ENCODE peak calls at places on chromosome 21, in ten cellular contexts. O, L, I, P, Z, C, F, B, E and Y are unnamed samples.

GRCh38 chr21:26041441-26042180 is 129.0 kb downstream of the APP start:
- DNase-seq in E (no peak), L (peak; percentile 30), Z (peak; percentile 18), F (peak; percentile 92), I (peak; percentile 25), C (no peak), O (no peak), B (no peak), P (no peak), Y (no peak)

GRCh38 chr21:39106881-39107462 is 76.3 kb downstream of the PSMG1 start:
- DNase-seq in P (no peak), E (no peak), O (no peak), F (no peak), L (no peak), B (no peak), C (no peak), Z (no peak), I (no peak), Y (no peak)

GRCh38 chr21:35843911-35844667 is 216.2 kb downstream of the SETD4 start:
- DNase-seq in F (no peak), L (peak; percentile 31), O (no peak), Z (no peak), I (no peak), E (no peak), C (no peak), B (no peak), P (no peak), Y (no peak)

GRCh38 chr21:39345440-39345839 is 3.4 kb downstream of the HMGN1 start:
- DNase-seq in L (no peak), Z (no peak), E (no peak), F (no peak), I (no peak), O (no peak), P (no peak), C (no peak), B (no peak), Y (no peak)

GRCh38 chr21:33936221-33937038 is 20.8 kb upstream of the ATP5PO start:
- DNase-seq in O (no peak), F (peak; percentile 62), Z (peak; percentile 20), I (no peak), P (no peak), E (no peak), B (no peak), C (peak; percentile 12), L (no peak), Y (no peak)

GRCh38 chr21:36377391-36377842 is 7.8 kb upstream of the CHAF1B start:
- DNase-seq in O (no peak), I (no peak), L (no peak), F (no peak), B (no peak), E (no peak), C (no peak), Z (no peak), P (no peak), Y (no peak)

GRCh38 chr21:39471598-39471997 is 19.8 kb downstream of the SH3BGR start:
- DNase-seq in L (no peak), B (no peak), F (no peak), C (no peak), P (no peak), O (no peak), Z (no peak), I (no peak), E (no peak), Y (no peak)

GRCh38 chr21:15839026-15839425 is 109.2 kb downstream of the USP25 start:
- DNase-seq in P (no peak), I (no peak), Z (no peak), O (no peak), E (no peak), F (no peak), C (no peak), L (no peak), B (no peak), Y (no peak)

GRCh38 chr21:15333943-15334342 is 269.1 kb upstream of the NRIP1 start:
- DNase-seq in E (no peak), B (no peak), P (no peak), C (no peak), F (no peak), I (no peak), Z (no peak), O (no peak), L (no peak), Y (no peak)

GRCh38 chr21:42193131-42193671 is 25.7 kb upstream of the ABCG1 start:
- DNase-seq in B (peak; percentile 26), C (no peak), I (no peak), O (no peak), L (no peak), E (peak; percentile 29), P (no peak), F (no peak), Z (no peak), Y (no peak)

GRCh38 chr21:25700741-25701140 is 34.0 kb downstream of the ATP5PF start:
- DNase-seq in L (no peak), I (no peak), F (no peak), P (no peak), B (no peak), E (no peak), Z (no peak), O (no peak), C (no peak), Y (no peak)

GRCh38 chr21:41494242-41494641 is 13.7 kb downstream of the TMPRSS2 start:
- DNase-seq in B (no peak), Z (no peak), F (no peak), E (no peak), P (no peak), O (no peak), I (no peak), C (no peak), L (no peak), Y (no peak)

GRCh38 chr21:29130234-29130993 is at the start of gene MAP3K7CL:
- DNase-seq in L (peak; percentile 96), P (no peak), E (no peak), Z (peak; percentile 43), O (no peak), F (peak; percentile 98), I (no peak), B (no peak), C (no peak), Y (no peak)

GRCh38 chr21:41759214-41759840 is 7.5 kb downstream of the RIPK4 start:
- DNase-seq in Z (peak; percentile 39), L (no peak), P (no peak), F (no peak), B (no peak), C (no peak), O (no peak), I (no peak), E (no peak), Y (no peak)

GRCh38 chr21:20997308-20997632 is 939 bp upstream of the NCAM2 start:
- DNase-seq in O (peak; percentile 7), P (no peak), Z (peak; percentile 20), F (no peak), E (no peak), B (no peak), I (no peak), C (no peak), L (no peak), Y (no peak)

GRCh38 chr21:41217656-41218380 is 49.9 kb downstream of the BACE2 start:
- DNase-seq in E (no peak), O (no peak), Z (peak; percentile 81), P (no peak), L (no peak), B (no peak), I (no peak), F (peak; percentile 56), C (no peak), Y (no peak)